ENCODE peak calls at places on chromosomes 12 and 14, in six cellular contexts. B, N, O, J, M and Z are unnamed samples.

GRCh38 chr14:54737132-54737711 is 165.4 kb downstream of the GCH1 start:
- DNase-seq in B (no peak), N (no peak), O (peak), J (no peak), M (peak), Z (no peak)

GRCh38 chr12:66387067-66387466 is 84.8 kb downstream of the HELB start:
- DNase-seq in B (no peak), N (no peak), O (no peak), J (no peak), M (no peak), Z (no peak)

GRCh38 chr14:73457050-73457934 is 1.1 kb downstream of the NUMB start:
- DNase-seq in B (peak), N (no peak), O (peak), J (peak), M (peak), Z (no peak)

GRCh38 chr14:96748371-96748770 is 48.8 kb upstream of the VRK1 start:
- DNase-seq in B (no peak), N (no peak), O (no peak), J (no peak), M (no peak), Z (no peak)

GRCh38 chr12:75602111-75602510 is 90.7 kb upstream of the KRR1 start:
- DNase-seq in B (no peak), N (no peak), O (no peak), J (no peak), M (no peak), Z (no peak)

GRCh38 chr12:119014368-119014767 is 33.0 kb downstream of the SRRM4 start:
- DNase-seq in B (no peak), N (no peak), O (no peak), J (no peak), M (no peak), Z (no peak)

GRCh38 chr12:76259660-76260389 is 88.4 kb downstream of the BBS10 start:
- DNase-seq in B (no peak), N (no peak), O (no peak), J (no peak), M (peak), Z (no peak)

GRCh38 chr12:26810330-26810729 is 22.7 kb downstream of the ITPR2 start:
- DNase-seq in B (no peak), N (no peak), O (no peak), J (no peak), M (peak), Z (no peak)

GRCh38 chr12:14454098-14454907 is 88.8 kb downstream of the ATF7IP start:
- DNase-seq in B (peak), N (peak), O (peak), J (peak), M (peak), Z (peak)

GRCh38 chr12:120760349-120761245 is 35.0 kb downstream of the ACADS start:
- DNase-seq in B (no peak), N (no peak), O (no peak), J (no peak), M (no peak), Z (no peak)

GRCh38 chr14:50823051-50823762 is 7.8 kb downstream of the NIN start:
- DNase-seq in B (no peak), N (peak), O (no peak), J (no peak), M (no peak), Z (no peak)

GRCh38 chr14:102498005-102498677 is 11.4 kb downstream of the ANKRD9 start:
- DNase-seq in B (peak), N (no peak), O (peak), J (peak), M (no peak), Z (no peak)

GRCh38 chr14:55138091-55138490 is 9.0 kb downstream of the LGALS3 start:
- DNase-seq in B (no peak), N (no peak), O (no peak), J (no peak), M (no peak), Z (no peak)

GRCh38 chr14:69896972-69897371 is 17.8 kb downstream of the SMOC1 start:
- DNase-seq in B (no peak), N (no peak), O (no peak), J (no peak), M (no peak), Z (peak)

GRCh38 chr14:74671789-74672188 is 41.1 kb downstream of the AREL1 start:
- DNase-seq in B (no peak), N (no peak), O (no peak), J (no peak), M (peak), Z (no peak)

GRCh38 chr14:59271734-59272133 is 83.3 kb downstream of the DAAM1 start:
- DNase-seq in B (no peak), N (no peak), O (no peak), J (no peak), M (peak), Z (no peak)

GRCh38 chr12:108615918-108616317 is 17.8 kb downstream of the SELPLG start:
- DNase-seq in B (no peak), N (no peak), O (no peak), J (no peak), M (no peak), Z (no peak)

GRCh38 chr14:80003138-80003537 is 208.2 kb downstream of the DIO2 start:
- DNase-seq in B (peak), N (no peak), O (no peak), J (no peak), M (peak), Z (peak)

GRCh38 chr12:9721394-9722092 is 11.4 kb downstream of the CLECL1 start:
- DNase-seq in B (peak), N (peak), O (no peak), J (no peak), M (peak), Z (peak)

GRCh38 chr14:94689218-94689984 is 77.2 kb downstream of the SERPINA3 start:
- DNase-seq in B (peak), N (no peak), O (peak), J (peak), M (peak), Z (no peak)

GRCh38 chr12:19390208-19390607 is 49.1 kb upstream of the AEBP2 start:
- DNase-seq in B (no peak), N (no peak), O (no peak), J (no peak), M (peak), Z (no peak)

GRCh38 chr12:11508699-11509098 is 113.3 kb upstream of the PRB2 start:
- DNase-seq in B (no peak), N (no peak), O (no peak), J (no peak), M (peak), Z (no peak)

GRCh38 chr12:75998292-75999063 is 33.1 kb downstream of the PHLDA1 start:
- DNase-seq in B (no peak), N (no peak), O (no peak), J (no peak), M (no peak), Z (no peak)

GRCh38 chr12:12333980-12334709 is 15.9 kb downstream of the MANSC1 start:
- DNase-seq in B (peak), N (peak), O (peak), J (peak), M (peak), Z (peak)

GRCh38 chr12:7075931-7076330 is 15.4 kb downstream of the C1S start:
- DNase-seq in B (no peak), N (no peak), O (no peak), J (no peak), M (peak), Z (no peak)

GRCh38 chr14:22375321-22375930 is 213.6 kb downstream of the DAD1 start:
- DNase-seq in B (peak), N (no peak), O (peak), J (peak), M (peak), Z (peak)

GRCh38 chr14:73750161-73750901 is 36.1 kb upstream of the PNMA1 start:
- DNase-seq in B (no peak), N (no peak), O (no peak), J (no peak), M (no peak), Z (no peak)

GRCh38 chr14:104746071-104746545 is 6.8 kb upstream of the SIVA1 start:
- DNase-seq in B (no peak), N (peak), O (no peak), J (no peak), M (no peak), Z (no peak)

GRCh38 chr14:99316281-99317163 is 44.5 kb upstream of the BCL11B start:
- DNase-seq in B (peak), N (no peak), O (no peak), J (no peak), M (no peak), Z (peak)

GRCh38 chr12:108193922-108194321 is 64.8 kb downstream of the WSCD2 start:
- DNase-seq in B (peak), N (no peak), O (peak), J (peak), M (peak), Z (peak)

GRCh38 chr14:95136631-95137030 is 20.7 kb downstream of the DICER1 start:
- DNase-seq in B (no peak), N (no peak), O (no peak), J (no peak), M (peak), Z (no peak)

GRCh38 chr12:45477526-45477925 is 252.0 kb upstream of the ARID2 start:
- DNase-seq in B (no peak), N (no peak), O (no peak), J (no peak), M (no peak), Z (no peak)

GRCh38 chr12:7241404-7242005 is 52.0 kb downstream of the PEX5 start:
- DNase-seq in B (no peak), N (no peak), O (peak), J (no peak), M (peak), Z (no peak)

GRCh38 chr12:118311666-118312065 is 61.0 kb downstream of the TAOK3 start:
- DNase-seq in B (no peak), N (no peak), O (no peak), J (no peak), M (no peak), Z (no peak)

GRCh38 chr12:64826234-64826633 is 1.8 kb downstream of the TBC1D30 start:
- DNase-seq in B (no peak), N (peak), O (peak), J (peak), M (peak), Z (no peak)

GRCh38 chr14:71061458-71061857 is 154.2 kb downstream of the PCNX1 start:
- DNase-seq in B (no peak), N (no peak), O (no peak), J (no peak), M (peak), Z (no peak)

GRCh38 chr14:68394719-68395117 is 398.1 kb downstream of the ZFP36L1 start:
- DNase-seq in B (no peak), N (no peak), O (no peak), J (no peak), M (no peak), Z (no peak)

GRCh38 chr14:68397827-68398226 is 395.0 kb downstream of the ZFP36L1 start:
- DNase-seq in B (no peak), N (no peak), O (no peak), J (peak), M (peak), Z (no peak)

GRCh38 chr14:68395585-68395984 is 397.3 kb downstream of the ZFP36L1 start:
- DNase-seq in B (peak), N (no peak), O (no peak), J (no peak), M (peak), Z (no peak)

GRCh38 chr14:68397371-68397779 is 395.5 kb downstream of the ZFP36L1 start:
- DNase-seq in B (no peak), N (no peak), O (no peak), J (no peak), M (no peak), Z (peak)

GRCh38 chr14:68396411-68396930 is 396.4 kb downstream of the ZFP36L1 start:
- DNase-seq in B (no peak), N (no peak), O (no peak), J (no peak), M (no peak), Z (no peak)
- TF ChIP-seq SMC3 in B (no peak), N (no peak), O (no peak), J (no peak), M (no peak), Z (no peak)

DNA sequence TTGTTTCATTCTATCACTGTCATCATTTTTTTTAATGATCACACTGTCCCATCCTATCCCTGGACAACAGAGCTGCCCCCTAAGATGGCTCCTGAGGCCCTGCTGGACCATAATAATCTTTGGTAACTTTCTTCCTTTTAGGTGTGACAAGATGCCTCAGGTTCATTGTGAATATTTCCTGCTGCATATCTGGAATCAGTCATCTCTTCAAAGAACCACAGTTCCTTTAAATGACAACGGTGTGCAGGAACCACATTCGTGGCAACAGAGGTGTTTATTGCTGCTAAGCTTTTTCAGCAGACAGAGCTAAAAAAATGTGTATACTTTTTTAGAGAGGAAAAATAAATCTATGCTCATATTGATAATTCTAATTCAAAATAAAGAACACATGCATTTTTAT is 312.9 kb downstream of the MED13L start:
- DNase-seq in B (no peak), N (no peak), O (no peak), J (no peak), M (no peak), Z (no peak)
- TF ChIP-seq SMC3 in B (no peak), N (no peak), O (no peak), J (no peak), M (no peak), Z (no peak)

DNA sequence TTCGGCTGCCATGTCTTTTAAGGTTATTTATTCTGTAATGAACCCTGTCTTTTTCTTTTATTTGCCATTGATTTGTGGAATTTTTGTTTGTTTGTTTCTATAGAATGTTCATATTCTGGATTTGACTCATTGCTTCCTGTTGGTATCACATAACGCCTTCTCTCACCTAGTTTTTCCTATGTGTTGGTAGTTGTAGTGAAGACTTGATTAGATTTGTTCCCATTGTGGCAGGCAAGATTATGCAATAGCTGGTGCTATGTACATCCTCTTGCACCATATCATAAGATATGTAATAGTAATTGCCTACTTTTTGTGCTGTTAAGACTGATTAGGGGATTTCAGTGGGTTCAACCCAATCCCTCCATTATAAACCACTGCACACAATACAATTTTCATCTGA is 3.9 kb upstream of the KRT6B start:
- DNase-seq in B (no peak), N (no peak), O (no peak), J (no peak), M (no peak), Z (no peak)
- TF ChIP-seq SMC3 in B (no peak), N (no peak), O (no peak), J (no peak), M (no peak), Z (no peak)

GRCh38 chr12:28034271-28034670 is 61.7 kb upstream of the PTHLH start:
- DNase-seq in B (no peak), N (no peak), O (no peak), J (no peak), M (no peak), Z (no peak)

GRCh38 chr12:28035483-28035882 is 63.0 kb upstream of the PTHLH start:
- DNase-seq in B (peak), N (no peak), O (peak), J (no peak), M (peak), Z (no peak)

DNA sequence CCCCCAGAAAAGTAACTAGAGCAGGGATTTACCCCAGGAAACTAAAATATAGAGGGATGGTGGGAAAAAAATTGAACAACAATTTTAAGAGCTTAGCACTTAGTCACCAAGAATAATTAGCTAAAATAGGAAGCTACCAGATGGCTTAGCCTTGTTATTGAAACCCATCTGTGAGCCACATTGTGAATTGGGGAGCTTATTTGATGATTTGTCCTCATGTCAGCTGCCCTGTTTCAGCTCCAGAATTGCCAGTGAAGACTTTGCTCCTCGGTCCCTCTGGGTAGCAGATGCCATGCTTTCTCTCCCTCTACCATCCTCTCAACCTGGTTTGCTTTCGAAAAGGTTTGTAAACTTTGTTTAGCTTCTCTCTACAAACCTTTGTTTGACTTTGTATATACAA is 67.7 kb upstream of the PTHLH start:
- DNase-seq in B (no peak), N (no peak), O (no peak), J (no peak), M (no peak), Z (no peak)
- TF ChIP-seq SMC3 in B (no peak), N (no peak), O (no peak), J (no peak), M (no peak), Z (no peak)